ENCODE peak calls at places on chromosomes 5 and 9, in five cellular contexts. B is aorta; J is cardiac fibroblast; K is stimulated activated CD8-positive, alpha-beta memory T cell treated with anti-CD3 and anti-CD28 coated beads, Interleukin-4, amount 100 ng/mL, for 48 hours; X is DMS153. W is an unnamed sample.

GRCh38 chr5:8842906-8843590 is 702.8 kb downstream of the SEMA5A start:
- DNase-seq in X (peak; percentile 59), K (no peak), J (peak; percentile 53), B (no peak), W (peak; percentile 61)

GRCh38 chr5:59021286-59021673 is 438.4 kb downstream of the RAB3C start:
- DNase-seq in J (no peak), B (no peak), X (peak; percentile 87), K (no peak), W (no peak)

GRCh38 chr5:40734986-40735385 is 20.8 kb downstream of the TTC33 start:
- DNase-seq in X (no peak), J (peak; percentile 40), K (no peak), B (no peak), W (peak; percentile 58)

GRCh38 chr9:75238311-75238976 is 150.1 kb downstream of the OSTF1 start:
- DNase-seq in X (peak; percentile 42), B (peak; percentile 54), J (peak; percentile 86), K (peak; percentile 40), W (peak; percentile 56)

GRCh38 chr5:94432499-94432898 is 185.9 kb downstream of the KIAA0825 start:
- DNase-seq in B (no peak), K (no peak), J (peak; percentile 87), X (no peak), W (peak; percentile 78)

GRCh38 chr5:68319316-68320093 is 103.9 kb downstream of the PIK3R1 start:
- DNase-seq in J (peak; percentile 66), X (no peak), B (no peak), K (no peak), W (peak; percentile 69)

GRCh38 chr5:169424279-169424955 is 123.5 kb upstream of the SLIT3 start:
- DNase-seq in J (no peak), K (no peak), X (no peak), B (no peak), W (no peak)

GRCh38 chr5:60102961-60103683 is 209.6 kb upstream of the PDE4D start:
- DNase-seq in X (no peak), J (peak; percentile 8), B (no peak), K (no peak), W (peak; percentile 77)

GRCh38 chr9:133995012-133995896 is 3.1 kb upstream of the VAV2 start:
- DNase-seq in J (no peak), X (no peak), B (peak; percentile 36), K (peak; percentile 29), W (peak; percentile 26)

GRCh38 chr9:100167912-100168775 is 69.1 kb downstream of the INVS start:
- DNase-seq in J (peak; percentile 29), B (no peak), K (no peak), X (no peak), W (peak; percentile 71)

GRCh38 chr5:176776141-176776865 is 34.1 kb upstream of the UNC5A start:
- DNase-seq in X (no peak), J (no peak), B (no peak), K (peak; percentile 10), W (no peak)

GRCh38 chr5:160456778-160457177 is 35.1 kb downstream of the PTTG1 start:
- DNase-seq in X (no peak), J (no peak), K (no peak), B (no peak), W (no peak)

GRCh38 chr9:112377684-112378344 is 2.1 kb upstream of the HSDL2 start:
- DNase-seq in J (no peak), X (no peak), K (no peak), B (no peak), W (no peak)

W was measured in iris pigment epithelial cell.